ENCODE peak calls at places on chromosomes 13 and 19, in seven cellular contexts. N, V, R, S, T, A and I are unnamed samples.

GRCh38 chr19:29320076-29320475 is 107.1 kb upstream of the UQCRFS1 start:
- DNase-seq in R (no peak), T (no peak), S (no peak), V (no peak), A (no peak), N (no peak), I (no peak)

GRCh38 chr19:55132453-55133129 is 15.2 kb upstream of the PPP1R12C start:
- DNase-seq in N (no peak), R (no peak), S (no peak), A (no peak), T (no peak), V (no peak), I (no peak)

GRCh38 chr19:4581381-4582111 is 22.1 kb upstream of the SEMA6B start:
- DNase-seq in S (peak; percentile 49), N (no peak), V (no peak), A (no peak), R (no peak), T (no peak), I (peak; percentile 66)

GRCh38 chr19:18985257-18985656 is 44.2 kb upstream of the HOMER3 start:
- DNase-seq in T (no peak), S (no peak), V (peak; percentile 80), R (no peak), N (no peak), A (no peak), I (no peak)

GRCh38 chr13:28339419-28339818 is 155.5 kb downstream of the FLT1 start:
- DNase-seq in N (no peak), V (no peak), T (no peak), S (peak; percentile 60), A (no peak), R (no peak), I (no peak)

GRCh38 chr13:111367340-111367739 is 46.9 kb downstream of the TEX29 start:
- DNase-seq in R (no peak), N (no peak), A (no peak), V (no peak), T (no peak), S (no peak), I (no peak)

GRCh38 chr19:887072-887471 is 5.9 kb downstream of the MED16 start:
- DNase-seq in R (peak; percentile 80), A (no peak), V (no peak), T (no peak), S (peak; percentile 89), N (no peak), I (peak; percentile 40)

GRCh38 chr13:68714292-68714691 is 1393.3 kb upstream of the ATXN8OS start:
- DNase-seq in A (no peak), R (no peak), V (no peak), T (no peak), N (no peak), S (no peak), I (no peak)

GRCh38 chr13:95948646-95949045 is 104.6 kb downstream of the UGGT2 start:
- DNase-seq in S (peak; percentile 54), R (peak; percentile 11), N (no peak), A (no peak), V (no peak), T (no peak), I (no peak)

GRCh38 chr19:28727133-28727834 is 485.7 kb downstream of the UQCRFS1 start:
- DNase-seq in V (no peak), N (no peak), R (no peak), S (peak; percentile 66), A (no peak), T (no peak), I (no peak)